ENCODE peak calls at places on chromosome 4, in four cellular contexts. W, N, J and C are unnamed samples.

GRCh38 chr4:95580226-95580625 is 31.5 kb upstream of the UNC5C start:
- DNase-seq in N (no peak), J (no peak), W (no peak), C (no peak)

GRCh38 chr4:22573198-22573597 is 57.3 kb upstream of the ADGRA3 start:
- DNase-seq in W (peak; percentile 24), N (peak; percentile 24), J (no peak), C (no peak)

GRCh38 chr4:22029803-22030202 is 81.2 kb upstream of the KCNIP4 start:
- DNase-seq in N (no peak), J (peak; percentile 44), W (no peak), C (no peak)

GRCh38 chr4:38664704-38665401 is 854 bp downstream of the KLF3 start:
- DNase-seq in W (peak; percentile 71), J (no peak), N (peak; percentile 69), C (no peak)

GRCh38 chr4:139243448-139244365 is 36.3 kb downstream of the MGARP start:
- DNase-seq in W (no peak), J (peak; percentile 100), N (peak; percentile 95), C (peak; percentile 95)

GRCh38 chr4:184356366-184356765 is 118.0 kb downstream of the IRF2 start:
- DNase-seq in N (no peak), W (no peak), J (peak; percentile 42), C (no peak)

GRCh38 chr4:110787109-110787508 is 164.2 kb upstream of the PITX2 start:
- DNase-seq in J (no peak), W (no peak), N (no peak), C (no peak)

GRCh38 chr4:102684605-102685052 is 76.1 kb downstream of the MANBA start:
- DNase-seq in J (peak; percentile 98), N (peak; percentile 59), W (no peak), C (no peak)

GRCh38 chr4:137905930-137906329 is 336.2 kb downstream of the SLC7A11 start:
- DNase-seq in J (no peak), W (no peak), N (peak; percentile 6), C (no peak)

GRCh38 chr4:8860096-8860891 is 11.3 kb downstream of the HMX1 start:
- DNase-seq in W (no peak), N (no peak), J (no peak), C (no peak)

GRCh38 chr4:20624783-20625364 is 75.4 kb upstream of the PACRGL start:
- DNase-seq in N (peak; percentile 57), W (peak; percentile 39), J (peak; percentile 87), C (no peak)

GRCh38 chr4:153345011-153345981 is 808 bp downstream of the MND1 start:
- DNase-seq in J (peak; percentile 59), N (peak; percentile 62), W (peak; percentile 53), C (no peak)

GRCh38 chr4:174222266-174222872 is 61.1 kb downstream of the FBXO8 start:
- DNase-seq in W (peak; percentile 45), N (peak; percentile 56), J (peak; percentile 47), C (no peak)

GRCh38 chr4:152635876-152636275 is 43.9 kb downstream of the TMEM154 start:
- DNase-seq in W (no peak), J (no peak), N (peak; percentile 33), C (no peak)

GRCh38 chr4:131499139-131499873 is 1649.8 kb upstream of the PCDH10 start:
- DNase-seq in N (peak; percentile 87), J (peak; percentile 62), W (no peak), C (peak; percentile 81)

GRCh38 chr4:90816754-90817153 is 689.6 kb downstream of the CCSER1 start:
- DNase-seq in N (no peak), W (no peak), J (no peak), C (no peak)

GRCh38 chr4:636628-636950 is 11.2 kb downstream of the PDE6B start:
- DNase-seq in N (no peak), W (no peak), J (no peak), C (no peak)

GRCh38 chr4:54091637-54092404 is 8.1 kb upstream of the GSX2 start:
- DNase-seq in N (peak; percentile 79), W (peak; percentile 66), J (peak; percentile 46), C (no peak)

GRCh38 chr4:85498068-85498733 is 23.3 kb downstream of the ARHGAP24 start:
- DNase-seq in N (peak; percentile 65), W (no peak), J (peak; percentile 88), C (peak; percentile 57)

GRCh38 chr4:128573781-128574508 is 235.6 kb upstream of the JADE1 start:
- DNase-seq in W (peak; percentile 74), N (peak; percentile 83), J (peak; percentile 31), C (peak; percentile 78)

GRCh38 chr4:72451349-72451748 is 117.7 kb downstream of the ADAMTS3 start:
- DNase-seq in J (no peak), W (no peak), N (peak; percentile 35), C (no peak)

GRCh38 chr4:47704693-47705325 is 133.1 kb downstream of the CORIN start:
- DNase-seq in J (peak; percentile 41), W (peak; percentile 83), N (peak; percentile 38), C (no peak)

GRCh38 chr4:73707918-73708577 is 32.3 kb upstream of the CXCL8 start:
- DNase-seq in J (peak; percentile 94), N (peak; percentile 93), W (peak; percentile 25), C (peak; percentile 85)

GRCh38 chr4:175891863-175892262 is 79.8 kb upstream of the GPM6A start:
- DNase-seq in W (peak; percentile 26), J (peak; percentile 26), N (peak; percentile 32), C (no peak)

GRCh38 chr4:183096276-183096965 is 2.6 kb upstream of the WWC2 start:
- DNase-seq in J (no peak), W (no peak), N (no peak), C (no peak)

GRCh38 chr4:183095199-183095512 is 3.9 kb upstream of the WWC2 start:
- DNase-seq in N (no peak), W (no peak), J (no peak), C (no peak)

GRCh38 chr4:183097251-183098079 is 1.6 kb upstream of the WWC2 start:
- DNase-seq in N (no peak), W (no peak), J (no peak), C (no peak)

GRCh38 chr4:183098080-183098722 is 856 bp upstream of the WWC2 start:
- DNase-seq in W (peak; percentile 69), J (no peak), N (peak; percentile 61), C (no peak)

GRCh38 chr4:183094393-183095198 is 4.5 kb upstream of the WWC2 start:
- DNase-seq in W (no peak), J (peak; percentile 64), N (no peak), C (no peak)
- H3K4me3 ChIP-seq in W (no peak overlapping the region), J (no peak overlapping the region), N (no peak overlapping the region), C (no peak overlapping the region)

DNA sequence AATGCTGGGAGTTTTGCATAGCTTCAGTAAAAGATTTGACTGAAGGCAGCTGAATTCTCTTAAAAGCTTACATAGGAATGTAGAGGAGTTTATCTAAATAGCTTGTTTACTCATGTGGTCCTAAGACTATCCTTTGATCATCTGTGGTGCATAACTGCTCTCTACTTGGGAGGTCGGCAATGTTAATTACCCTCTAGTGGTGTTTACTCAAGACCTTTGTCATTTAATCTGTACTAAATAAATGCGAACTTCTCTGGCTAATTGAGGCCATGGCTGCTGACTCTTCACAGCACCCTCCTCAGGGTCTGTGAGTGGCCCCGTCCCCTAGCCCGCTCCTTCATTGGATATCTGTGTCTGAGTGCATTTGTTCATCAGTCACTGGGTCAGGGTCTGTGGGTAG is 13.8 kb upstream of the TMEM33 start:
- DNase-seq in W (no peak), J (no peak), N (no peak), C (no peak)
- H3K4me3 ChIP-seq in W (no peak overlapping the region), J (no peak overlapping the region), N (no peak overlapping the region), C (no peak overlapping the region)

GRCh38 chr4:171956678-171957077 is 143.5 kb downstream of the GALNTL6 start:
- DNase-seq in J (peak; percentile 7), W (no peak), N (no peak), C (no peak)
- H3K4me3 ChIP-seq in J (no peak overlapping the region), W (no peak overlapping the region), N (no peak overlapping the region), C (no peak overlapping the region)

DNA sequence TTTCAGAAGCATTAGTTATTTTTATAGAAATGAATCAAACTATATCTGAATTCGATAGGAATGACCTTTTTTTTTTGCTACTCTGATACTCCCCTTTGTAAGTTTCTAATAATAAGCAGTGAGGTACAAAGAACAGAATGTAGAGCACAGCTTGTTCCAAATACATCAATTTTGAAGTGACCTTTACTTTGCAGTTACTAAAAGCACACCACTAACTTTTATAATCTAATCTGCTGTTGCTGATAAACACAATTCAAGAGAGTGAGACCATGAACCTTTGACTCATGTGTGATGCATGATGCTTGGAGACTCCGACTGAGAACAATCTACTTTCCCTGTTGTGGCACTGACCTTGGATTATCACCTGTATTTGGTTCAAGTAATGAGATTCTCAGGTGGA is 91.5 kb upstream of the GNPDA2 start:
- DNase-seq in J (no peak), W (peak; percentile 20), N (peak; percentile 9), C (no peak)
- H3K4me3 ChIP-seq in J (no peak overlapping the region), W (no peak overlapping the region), N (no peak overlapping the region), C (no peak overlapping the region)

DNA sequence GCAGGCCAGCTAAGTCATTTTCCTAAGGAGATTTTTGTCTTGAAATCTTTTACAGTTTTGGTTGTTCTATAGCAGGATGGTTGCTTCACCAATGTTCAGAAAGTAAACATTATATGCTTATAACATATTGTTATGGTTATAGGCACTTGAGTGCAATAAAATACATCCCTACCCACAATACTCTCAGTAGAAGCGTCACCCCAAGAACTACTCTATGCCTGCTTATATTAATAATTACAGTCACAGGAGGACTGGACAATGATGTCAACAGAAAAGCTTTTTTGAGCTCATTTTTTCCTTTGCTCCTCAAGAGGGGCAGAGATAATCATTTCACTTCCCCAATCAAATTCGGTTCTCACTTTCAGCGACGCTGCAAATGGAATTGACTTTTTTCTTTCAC is 25.1 kb upstream of the SGMS2 start:
- DNase-seq in W (no peak), N (no peak), J (no peak), C (no peak)
- H3K4me3 ChIP-seq in W (no peak overlapping the region), N (no peak overlapping the region), J (no peak overlapping the region), C (no peak overlapping the region)

DNA sequence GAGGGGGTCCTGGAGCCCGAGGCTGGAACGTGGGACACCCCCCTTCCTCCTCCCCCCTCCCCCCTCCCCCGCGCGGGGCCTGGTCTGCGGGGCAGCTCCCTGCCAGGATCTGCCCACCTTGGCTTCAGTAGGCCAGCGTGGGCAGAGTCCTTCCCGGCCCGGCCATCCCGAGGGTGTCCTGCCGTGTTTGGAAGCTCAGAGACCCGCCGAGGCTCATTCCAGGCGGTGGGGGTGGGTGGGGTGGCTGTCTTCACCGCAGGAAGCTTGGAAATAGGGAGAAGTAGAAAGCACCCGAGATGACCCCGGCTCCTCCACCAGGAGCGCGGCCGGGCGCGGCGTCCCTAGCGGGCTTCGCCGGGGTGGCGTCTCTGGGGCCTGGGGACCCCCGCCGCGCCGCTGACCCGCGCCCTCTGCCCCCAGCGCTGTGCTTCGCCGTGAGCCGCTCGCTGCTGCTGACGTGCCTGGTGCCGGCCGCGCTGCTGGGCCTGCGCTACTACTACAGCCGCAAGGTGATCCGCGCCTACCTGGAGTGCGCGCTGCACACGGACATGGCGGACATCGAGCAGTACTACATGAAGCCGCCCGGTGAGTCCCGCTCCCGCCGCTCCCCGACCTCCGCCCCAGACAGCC is 1.6 kb downstream of the NAT8L start:
- DNase-seq in N (no peak), W (peak; percentile 14), J (no peak), C (no peak)
- H3K4me3 ChIP-seq in N (no peak overlapping the region), W (peak overlapping the region; percentile 41), J (no peak overlapping the region), C (no peak overlapping the region)

DNA sequence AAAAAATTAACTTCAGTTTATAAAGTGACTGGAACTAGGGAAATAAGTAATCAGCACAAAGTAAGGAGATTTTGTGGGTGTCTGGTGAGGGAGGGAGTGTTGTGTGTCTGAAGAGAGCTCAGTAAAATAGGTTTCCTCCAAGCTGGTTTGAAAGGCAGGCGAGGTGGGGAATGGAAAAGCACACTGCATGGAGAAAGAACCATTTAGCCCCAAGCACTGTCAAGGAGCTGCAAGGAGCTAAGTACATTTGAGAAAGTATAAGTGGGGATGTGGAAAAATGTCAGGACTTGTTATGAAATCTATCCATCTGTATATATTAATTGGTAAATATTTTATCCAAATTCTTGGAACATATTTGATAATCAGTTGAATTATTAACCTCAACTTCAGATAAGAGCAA is 956 bp downstream of the C4orf51 start:
- DNase-seq in W (peak; percentile 11), N (no peak), J (no peak), C (no peak)
- H3K4me3 ChIP-seq in W (no peak overlapping the region), N (no peak overlapping the region), J (no peak overlapping the region), C (no peak overlapping the region)

GRCh38 chr4:169272265-169272886 is 1.6 kb upstream of the SH3RF1 start:
- DNase-seq in W (no peak), N (peak; percentile 59), J (peak; percentile 58), C (no peak)
- H3K4me3 ChIP-seq in W (no peak overlapping the region), N (no peak overlapping the region), J (no peak overlapping the region), C (no peak overlapping the region)